ENCODE peak calls at places on chromosomes 4 and X, in four cellular contexts. One of them, this sample, is unnamed.

GRCh38 chrX:42098897-42099296 is 175.5 kb upstream of the CASK start:
- DNase-seq in mesenchymal stem cell: no peak
- DNase-seq in epithelial cell of esophagus: no peak
- DNase-seq in HFF-Myc: no peak
- DNase-seq in this sample: no peak

GRCh38 chr4:110371016-110371795 is 104.7 kb upstream of the ENPEP start:
- DNase-seq in HFF-Myc: no peak
- DNase-seq in mesenchymal stem cell: peak; percentile 16
- DNase-seq in epithelial cell of esophagus: peak; percentile 12
- DNase-seq in this sample: no peak

GRCh38 chr4:33493231-33493630 is 2751.1 kb downstream of the ARAP2 start:
- DNase-seq in mesenchymal stem cell: no peak
- DNase-seq in epithelial cell of esophagus: peak; percentile 51
- DNase-seq in HFF-Myc: no peak
- DNase-seq in this sample: no peak

GRCh38 chr4:113325876-113326615 is 276.6 kb downstream of the ANK2 start:
- DNase-seq in HFF-Myc: no peak
- DNase-seq in epithelial cell of esophagus: peak; percentile 45
- DNase-seq in mesenchymal stem cell: no peak
- DNase-seq in this sample: no peak

GRCh38 chr4:7206856-7207567 is 14.7 kb downstream of the SORCS2 start:
- DNase-seq in epithelial cell of esophagus: no peak
- DNase-seq in HFF-Myc: peak; percentile 32
- DNase-seq in mesenchymal stem cell: peak; percentile 84
- DNase-seq in this sample: peak; percentile 50

GRCh38 chr4:53501561-53501960 is 89.7 kb downstream of the LNX1 start:
- DNase-seq in HFF-Myc: no peak
- DNase-seq in mesenchymal stem cell: peak; percentile 44
- DNase-seq in epithelial cell of esophagus: peak; percentile 66
- DNase-seq in this sample: no peak

GRCh38 chrX:19810809-19811208 is 76.6 kb downstream of the SH3KBP1 start:
- DNase-seq in HFF-Myc: no peak
- DNase-seq in mesenchymal stem cell: peak; percentile 41
- DNase-seq in epithelial cell of esophagus: no peak
- DNase-seq in this sample: no peak

GRCh38 chrX:97828454-97828853 is 944.7 kb downstream of the RPA4 start:
- DNase-seq in mesenchymal stem cell: no peak
- DNase-seq in epithelial cell of esophagus: no peak
- DNase-seq in HFF-Myc: no peak
- DNase-seq in this sample: no peak

GRCh38 chr4:675980-676870 is 1.9 kb downstream of the MYL5 start:
- DNase-seq in mesenchymal stem cell: no peak
- DNase-seq in epithelial cell of esophagus: no peak
- DNase-seq in HFF-Myc: no peak
- DNase-seq in this sample: no peak

GRCh38 chr4:110815950-110816349 is 193.1 kb upstream of the PITX2 start:
- DNase-seq in HFF-Myc: no peak
- DNase-seq in epithelial cell of esophagus: no peak
- DNase-seq in mesenchymal stem cell: no peak
- DNase-seq in this sample: no peak

GRCh38 chr4:36222702-36223101 is 21.6 kb downstream of the ARAP2 start:
- DNase-seq in mesenchymal stem cell: no peak
- DNase-seq in HFF-Myc: no peak
- DNase-seq in epithelial cell of esophagus: peak; percentile 26
- DNase-seq in this sample: no peak

GRCh38 chrX:117987376-117987775 is 129.2 kb downstream of the KLHL13 start:
- DNase-seq in epithelial cell of esophagus: no peak
- DNase-seq in mesenchymal stem cell: no peak
- DNase-seq in HFF-Myc: no peak
- DNase-seq in this sample: no peak

GRCh38 chr4:144820115-144820514 is 174.2 kb downstream of the HHIP start:
- DNase-seq in HFF-Myc: peak; percentile 12
- DNase-seq in mesenchymal stem cell: no peak
- DNase-seq in epithelial cell of esophagus: no peak
- DNase-seq in this sample: peak; percentile 21

GRCh38 chr4:6250235-6250983 is 19.2 kb upstream of the WFS1 start:
- DNase-seq in epithelial cell of esophagus: peak; percentile 70
- DNase-seq in mesenchymal stem cell: peak; percentile 66
- DNase-seq in HFF-Myc: no peak
- DNase-seq in this sample: no peak

GRCh38 chr4:4559596-4559995 is 17.7 kb upstream of the STX18 start:
- DNase-seq in epithelial cell of esophagus: peak; percentile 52
- DNase-seq in mesenchymal stem cell: no peak
- DNase-seq in HFF-Myc: no peak
- DNase-seq in this sample: no peak

GRCh38 chr4:155011163-155011825 is 197.1 kb upstream of the NPY2R start:
- DNase-seq in epithelial cell of esophagus: no peak
- DNase-seq in mesenchymal stem cell: no peak
- DNase-seq in HFF-Myc: no peak
- DNase-seq in this sample: no peak

GRCh38 chr4:60611762-60612496 is 588.2 kb upstream of the ADGRL3 start:
- DNase-seq in mesenchymal stem cell: no peak
- DNase-seq in HFF-Myc: no peak
- DNase-seq in epithelial cell of esophagus: peak; percentile 99
- DNase-seq in this sample: no peak

GRCh38 chr4:145132521-145133098 is 34.5 kb downstream of the ABCE1 start:
- DNase-seq in mesenchymal stem cell: peak; percentile 18
- DNase-seq in HFF-Myc: no peak
- DNase-seq in epithelial cell of esophagus: no peak
- DNase-seq in this sample: no peak

GRCh38 chrX:39613997-39614679 is 483.6 kb downstream of the BCOR start:
- DNase-seq in mesenchymal stem cell: no peak
- DNase-seq in epithelial cell of esophagus: no peak
- DNase-seq in HFF-Myc: no peak
- DNase-seq in this sample: no peak
- H3K4me3 ChIP-seq in mesenchymal stem cell: no peak overlapping the region
- H3K4me3 ChIP-seq in epithelial cell of esophagus: no peak overlapping the region
- H3K4me3 ChIP-seq in HFF-Myc: no peak overlapping the region
- H3K4me3 ChIP-seq in this sample: no peak overlapping the region

GRCh38 chrX:154549766-154550165 is 2.3 kb downstream of the IKBKG start:
- DNase-seq in mesenchymal stem cell: peak; percentile 52
- DNase-seq in epithelial cell of esophagus: peak; percentile 74
- DNase-seq in HFF-Myc: no peak
- DNase-seq in this sample: no peak
- H3K4me3 ChIP-seq in mesenchymal stem cell: no peak overlapping the region
- H3K4me3 ChIP-seq in epithelial cell of esophagus: peak overlapping the region; percentile 16
- H3K4me3 ChIP-seq in HFF-Myc: no peak overlapping the region
- H3K4me3 ChIP-seq in this sample: no peak overlapping the region

GRCh38 chrX:21375795-21376069 is 1.5 kb downstream of the CNKSR2 start:
- DNase-seq in mesenchymal stem cell: no peak
- DNase-seq in epithelial cell of esophagus: no peak
- DNase-seq in HFF-Myc: no peak
- DNase-seq in this sample: no peak

GRCh38 chrX:21373001-21373400 is 1.2 kb upstream of the CNKSR2 start:
- DNase-seq in mesenchymal stem cell: no peak
- DNase-seq in epithelial cell of esophagus: no peak
- DNase-seq in HFF-Myc: no peak
- DNase-seq in this sample: no peak

GRCh38 chrX:21374163-21374993 is at the start of gene CNKSR2:
- DNase-seq in mesenchymal stem cell: peak; percentile 28
- DNase-seq in epithelial cell of esophagus: peak; percentile 11
- DNase-seq in HFF-Myc: no peak
- DNase-seq in this sample: no peak

GRCh38 chrX:21374994-21375794 is 976 bp downstream of the CNKSR2 start:
- DNase-seq in HFF-Myc: no peak
- DNase-seq in epithelial cell of esophagus: no peak
- DNase-seq in mesenchymal stem cell: no peak
- DNase-seq in this sample: no peak

GRCh38 chrX:21373637-21374162 is 518 bp upstream of the CNKSR2 start:
- DNase-seq in HFF-Myc: no peak
- DNase-seq in epithelial cell of esophagus: no peak
- DNase-seq in mesenchymal stem cell: no peak
- DNase-seq in this sample: no peak
- H3K4me3 ChIP-seq in HFF-Myc: peak overlapping the region; percentile 33
- H3K4me3 ChIP-seq in epithelial cell of esophagus: peak overlapping the region; percentile 23
- H3K4me3 ChIP-seq in mesenchymal stem cell: peak overlapping the region; percentile 59
- H3K4me3 ChIP-seq in this sample: peak overlapping the region; percentile 33

DNA sequence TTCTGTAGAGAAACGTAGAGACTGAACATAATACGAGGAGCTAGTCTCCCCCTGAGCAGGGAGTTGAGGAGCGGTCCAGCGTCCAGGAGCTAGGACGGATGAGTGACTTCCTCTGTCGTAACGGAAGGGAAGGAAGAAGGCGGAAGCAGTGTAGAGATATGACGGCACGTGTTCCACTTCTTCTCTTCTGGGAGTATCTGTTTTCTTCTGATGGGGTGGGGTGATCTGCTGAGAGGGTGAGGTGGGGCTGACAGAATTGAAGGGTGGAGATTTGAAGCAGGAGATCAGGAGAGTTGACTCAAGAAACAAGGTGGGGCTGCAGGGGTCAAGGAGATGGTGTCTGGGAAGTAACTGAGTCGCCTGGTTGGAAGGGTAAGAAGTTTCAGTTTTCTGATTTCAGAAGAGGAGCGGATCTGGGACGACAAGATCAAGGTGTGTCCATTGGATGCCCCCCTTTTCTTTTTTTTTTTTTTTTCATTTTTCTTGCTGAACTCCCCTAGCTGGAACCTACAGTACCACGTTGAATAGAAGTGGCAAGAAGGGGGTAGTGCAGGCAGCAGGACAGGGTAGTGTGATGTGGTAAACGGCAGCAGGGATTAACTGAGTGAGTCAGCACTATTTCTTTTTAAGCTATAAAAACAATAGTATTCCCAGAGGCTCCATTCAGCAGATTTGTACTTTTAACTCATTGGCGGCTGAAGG is 50.7 kb upstream of the SETD7 start:
- DNase-seq in epithelial cell of esophagus: peak; percentile 73
- DNase-seq in mesenchymal stem cell: peak; percentile 70
- DNase-seq in HFF-Myc: no peak
- DNase-seq in this sample: no peak
- H3K4me3 ChIP-seq in epithelial cell of esophagus: no peak overlapping the region
- H3K4me3 ChIP-seq in mesenchymal stem cell: no peak overlapping the region
- H3K4me3 ChIP-seq in HFF-Myc: no peak overlapping the region
- H3K4me3 ChIP-seq in this sample: no peak overlapping the region

GRCh38 chr4:165627128-165627527 is 245.9 kb upstream of the TLL1 start:
- DNase-seq in mesenchymal stem cell: no peak
- DNase-seq in epithelial cell of esophagus: no peak
- DNase-seq in HFF-Myc: no peak
- DNase-seq in this sample: no peak
- H3K4me3 ChIP-seq in mesenchymal stem cell: no peak overlapping the region
- H3K4me3 ChIP-seq in epithelial cell of esophagus: no peak overlapping the region
- H3K4me3 ChIP-seq in HFF-Myc: no peak overlapping the region
- H3K4me3 ChIP-seq in this sample: no peak overlapping the region